ENCODE peak calls at places on chromosome 3, in five cellular contexts. B is lower leg skin, G is M059J, K is fibroblast of the conjunctiva, C is WERI-Rb-1. Y is an unnamed sample.

GRCh38 chr3:49804141-49805041 is 1.3 kb downstream of the INKA1 start:
- DNase-seq in C (no peak), B (no peak), G (no peak), K (no peak), Y (no peak)

GRCh38 chr3:197936819-197937384 is 13.1 kb upstream of the RPL35A start:
- DNase-seq in G (no peak), C (no peak), B (no peak), K (no peak), Y (no peak)

GRCh38 chr3:52606373-52607085 is 70.1 kb downstream of the UQCC5 start:
- DNase-seq in C (no peak), B (peak), G (peak), K (peak), Y (peak)

GRCh38 chr3:78140866-78141658 is 1101.2 kb downstream of the ROBO2 start:
- DNase-seq in G (peak), B (no peak), C (no peak), K (no peak), Y (peak)

GRCh38 chr3:47701388-47701787 is 80.3 kb downstream of the SMARCC1 start:
- DNase-seq in C (no peak), B (no peak), K (no peak), G (no peak), Y (no peak)

GRCh38 chr3:148467341-148467740 is 230.4 kb upstream of the AGTR1 start:
- DNase-seq in G (no peak), C (no peak), B (no peak), K (no peak), Y (no peak)

GRCh38 chr3:24018784-24019570 is 73.9 kb downstream of the NR1D2 start:
- DNase-seq in K (no peak), B (peak), G (no peak), C (no peak), Y (no peak)

GRCh38 chr3:124429129-124429815 is 301.0 kb upstream of the UMPS start:
- DNase-seq in B (no peak), K (no peak), G (peak), C (no peak), Y (no peak)

GRCh38 chr3:148861277-148861869 is 3.7 kb upstream of the CPA3 start:
- DNase-seq in C (no peak), B (no peak), K (peak), G (peak), Y (no peak)

GRCh38 chr3:101847328-101847727 is 2.0 kb upstream of the NFKBIZ start:
- DNase-seq in C (no peak), G (no peak), B (no peak), K (no peak), Y (no peak)